ENCODE peak calls at places on chromosomes 13 and 19, in seven cellular contexts. K is WTC11, A is endothelial cell of umbilical vein, Y is SK-N-SH, Z is HCT116, R is A549, O is H1. M is an unnamed sample.

GRCh38 chr19:18339703-18340102 is 695 bp upstream of the PGPEP1 start:
- DNase-seq in K (peak; percentile 35), A (no peak), Y (peak; percentile 50), Z (no peak), R (peak; percentile 48), O (no peak), M (peak; percentile 55)

GRCh38 chr19:31438401-31439269 is 89.4 kb upstream of the TSHZ3 start:
- DNase-seq in K (no peak), A (no peak), Y (no peak), Z (no peak), R (no peak), O (no peak), M (no peak)

GRCh38 chr13:113863511-113864302 is at the start of gene GAS6:
- DNase-seq in K (peak; percentile 57), A (peak; percentile 53), Y (peak; percentile 89), Z (no peak), R (peak; percentile 33), O (no peak), M (no peak)

GRCh38 chr13:30868806-30869470 is 37.1 kb upstream of the MEDAG start:
- DNase-seq in K (no peak), A (no peak), Y (no peak), Z (no peak), R (no peak), O (no peak), M (no peak)

GRCh38 chr19:41426952-41427646 is at the start of gene B3GNT8:
- DNase-seq in K (peak; percentile 89), A (peak; percentile 60), Y (peak; percentile 71), Z (no peak), R (no peak), O (peak; percentile 56), M (peak; percentile 87)

GRCh38 chr19:294819-295686 is 3.9 kb upstream of the PLPP2 start:
- DNase-seq in K (peak; percentile 79), A (no peak), Y (peak; percentile 65), Z (no peak), R (peak; percentile 50), O (no peak), M (peak; percentile 27)

GRCh38 chr19:39237200-39238184 is 7.3 kb downstream of the IFNL3 start:
- DNase-seq in K (peak; percentile 44), A (no peak), Y (no peak), Z (peak; percentile 3), R (no peak), O (no peak), M (peak; percentile 51)

GRCh38 chr19:17314007-17314589 is 4.7 kb downstream of the DDA1 start:
- DNase-seq in K (no peak), A (no peak), Y (no peak), Z (no peak), R (no peak), O (no peak), M (no peak)

GRCh38 chr19:52941941-52942370 is 18.7 kb upstream of the ZNF888 start:
- DNase-seq in K (peak; percentile 45), A (peak; percentile 56), Y (peak; percentile 25), Z (no peak), R (no peak), O (no peak), M (peak; percentile 61)

GRCh38 chr19:16520986-16521624 is 21.1 kb downstream of the CHERP start:
- DNase-seq in K (no peak), A (no peak), Y (peak; percentile 33), Z (no peak), R (no peak), O (no peak), M (no peak)

GRCh38 chr19:51124216-51124615 is 490 bp upstream of the SIGLEC9 start:
- DNase-seq in K (no peak), A (no peak), Y (no peak), Z (no peak), R (no peak), O (no peak), M (no peak)

GRCh38 chr13:104416973-104417372 is 1350.8 kb upstream of the SLC10A2 start:
- DNase-seq in K (no peak), A (no peak), Y (no peak), Z (no peak), R (no peak), O (no peak), M (no peak)

GRCh38 chr13:44815507-44816074 is 173.7 kb downstream of the NUFIP1 start:
- DNase-seq in K (no peak), A (peak; percentile 54), Y (no peak), Z (peak; percentile 67), R (peak; percentile 75), O (peak; percentile 27), M (peak; percentile 37)

GRCh38 chr13:47650221-47650620 is 350.9 kb downstream of the SUCLA2 start:
- DNase-seq in K (no peak), A (no peak), Y (peak; percentile 1), Z (no peak), R (no peak), O (no peak), M (no peak)

GRCh38 chr19:9673912-9674668 is 810 bp downstream of the ZNF562 start:
- DNase-seq in K (no peak), A (peak; percentile 28), Y (no peak), Z (peak; percentile 39), R (no peak), O (no peak), M (no peak)

GRCh38 chr19:14000691-14001365 is 5.3 kb downstream of the RFX1 start:
- DNase-seq in K (no peak), A (no peak), Y (no peak), Z (no peak), R (no peak), O (no peak), M (no peak)

GRCh38 chr13:45278096-45278645 is 62.8 kb downstream of the TPT1 start:
- DNase-seq in K (no peak), A (peak; percentile 68), Y (no peak), Z (no peak), R (no peak), O (no peak), M (no peak)

GRCh38 chr13:43572601-43573360 is 214.0 kb downstream of the ENOX1 start:
- DNase-seq in K (no peak), A (no peak), Y (no peak), Z (no peak), R (no peak), O (no peak), M (no peak)
- TF ChIP-seq MAX in K (no peak), A (no peak), Y (no peak), Z (no peak), R (no peak), O (no peak), M (no peak)

DNA sequence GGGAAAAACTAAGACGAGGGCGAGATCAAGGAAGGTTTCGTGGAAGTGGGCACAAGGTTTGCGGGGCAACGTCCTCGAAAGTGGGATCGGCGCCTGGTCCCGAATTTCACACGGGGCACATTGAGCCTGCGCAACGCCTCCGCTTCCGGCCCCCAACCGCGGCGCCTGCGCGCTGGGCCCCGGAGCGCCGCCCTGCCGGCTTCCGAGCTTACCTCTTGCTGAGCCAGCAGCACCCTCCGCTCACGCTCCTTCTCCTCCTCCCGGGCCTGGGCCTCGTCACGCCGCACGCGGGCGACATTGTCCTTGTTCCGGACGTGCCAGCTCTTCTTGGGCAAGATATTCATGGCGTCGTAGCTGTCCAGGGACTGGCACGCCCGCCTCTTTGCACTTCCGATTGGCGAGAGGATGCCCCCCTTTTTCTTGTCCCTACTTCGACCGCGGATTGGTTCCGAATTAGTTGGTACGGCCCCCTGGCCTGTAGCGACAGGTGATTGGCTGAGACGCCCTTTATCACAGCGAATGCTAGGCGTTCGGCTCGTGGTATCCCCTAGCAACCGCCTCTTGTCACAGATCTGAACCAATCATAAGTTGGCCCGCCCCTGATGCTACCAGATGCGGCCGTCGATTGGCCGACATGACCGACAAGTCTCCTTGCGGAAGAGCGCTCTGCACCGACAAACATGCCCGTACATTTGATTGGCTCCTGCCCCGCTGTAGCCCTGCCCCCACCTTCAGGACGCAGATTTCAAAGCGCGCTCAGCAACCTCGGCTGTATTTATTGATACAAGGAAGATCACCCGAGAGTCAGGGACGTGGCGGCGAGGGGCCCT is at the start of gene LENG1:
- DNase-seq in K (peak; percentile 99), A (peak; percentile 100), Y (peak; percentile 97), Z (peak; percentile 100), R (peak; percentile 100), O (peak; percentile 100), M (peak; percentile 99)
- TF ChIP-seq CTCF in K (no peak), A (peak; percentile 29), Y (peak; percentile 43), Z (peak; percentile 19), R (no peak), O (peak; percentile 25), M (no peak)

GRCh38 chr13:49540552-49540951 is 44.8 kb downstream of the PHF11 start:
- DNase-seq in K (no peak), A (peak; percentile 81), Y (no peak), Z (no peak), R (no peak), O (no peak), M (peak; percentile 68)
- TF ChIP-seq MAX in K (no peak), A (no peak), Y (no peak), Z (no peak), R (no peak), O (no peak), M (no peak)

GRCh38 chr13:40082644-40083043 is 427.2 kb downstream of the COG6 start:
- DNase-seq in K (no peak), A (peak; percentile 99), Y (no peak), Z (no peak), R (no peak), O (no peak), M (no peak)
- TF ChIP-seq CTCF in K (no peak), A (peak; percentile 62), Y (no peak), Z (peak; percentile 24), R (no peak), O (no peak), M (no peak)

GRCh38 chr19:11019262-11019661 is 58.4 kb downstream of the SMARCA4 start:
- DNase-seq in K (no peak), A (no peak), Y (no peak), Z (no peak), R (no peak), O (no peak), M (no peak)

GRCh38 chr19:11018179-11018578 is 57.3 kb downstream of the SMARCA4 start:
- DNase-seq in K (no peak), A (no peak), Y (no peak), Z (no peak), R (no peak), O (no peak), M (no peak)

GRCh38 chr19:11018743-11019142 is 57.9 kb downstream of the SMARCA4 start:
- DNase-seq in K (no peak), A (no peak), Y (no peak), Z (no peak), R (no peak), O (no peak), M (no peak)

GRCh38 chr19:11016591-11016990 is 55.8 kb downstream of the SMARCA4 start:
- DNase-seq in K (no peak), A (no peak), Y (no peak), Z (no peak), R (no peak), O (no peak), M (no peak)

DNA sequence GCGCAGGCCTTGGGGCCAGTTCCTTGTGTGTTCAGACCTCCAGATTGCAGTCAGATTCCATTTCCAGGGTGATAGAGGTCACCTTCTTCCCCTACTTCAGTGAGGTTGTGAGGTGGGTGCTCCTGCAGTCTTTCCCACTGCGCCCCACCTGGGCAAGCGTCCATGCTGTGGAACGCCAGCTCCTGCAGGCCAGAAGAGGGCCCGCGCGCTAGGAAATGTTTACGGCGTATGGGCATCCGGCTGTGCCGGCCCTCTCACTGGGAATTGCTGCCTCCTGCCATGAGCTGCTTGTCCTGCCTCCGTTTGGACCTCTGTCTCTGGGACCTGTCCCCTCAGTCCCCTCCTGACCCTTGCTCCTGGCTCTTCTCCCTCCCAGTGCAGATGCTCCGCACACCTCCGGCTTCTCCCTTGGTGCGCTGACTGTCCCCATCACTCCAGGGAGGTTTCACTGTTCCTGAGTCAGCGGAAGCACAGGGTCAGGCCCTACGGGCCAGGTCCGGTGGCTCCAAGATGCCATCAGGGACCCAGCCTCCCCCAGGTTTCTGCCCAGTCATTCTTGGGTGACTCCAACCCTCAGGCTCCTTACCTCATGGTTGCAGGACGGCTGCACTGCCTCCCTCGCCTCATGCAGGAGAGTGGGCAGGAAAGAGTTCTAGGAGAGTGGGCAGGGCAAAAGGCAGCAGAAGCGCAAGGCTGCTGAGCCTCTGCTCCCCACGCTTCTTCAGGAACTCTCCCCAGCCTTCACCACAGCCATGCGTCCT is 56.6 kb downstream of the SMARCA4 start:
- DNase-seq in K (no peak), A (no peak), Y (no peak), Z (no peak), R (no peak), O (no peak), M (no peak)
- TF ChIP-seq MAX in K (no peak), A (no peak), Y (no peak), Z (no peak), R (no peak), O (no peak), M (no peak)

M was measured in NB4.